ENCODE peak calls at places on chromosomes 1 and 21, in seven cellular contexts. G is neural crest cell; N is CD8-positive, alpha-beta memory T cell; A is hippocampal formation; I is frontal cortex; L is NCI-H460; Y is activated naive CD4-positive, alpha-beta T cell. P is an unnamed sample.
A peak's percentile ranks its signal among the peaks of the same experiment; 100 is the strongest.

GRCh38 chr1:155012052-155012546 is 9.5 kb downstream of the ZBTB7B start:
- DNase-seq in G (no peak), N (no peak), A (peak; percentile 77), I (peak; percentile 74), L (peak; percentile 59), Y (no peak), P (peak; percentile 86)

GRCh38 chr1:209667103-209667502 is 8.1 kb upstream of the G0S2 start:
- DNase-seq in G (no peak), N (no peak), A (no peak), I (no peak), L (no peak), Y (no peak), P (no peak)

GRCh38 chr21:40179167-40179566 is 311.9 kb downstream of the PCP4 start:
- DNase-seq in G (no peak), N (no peak), A (no peak), I (no peak), L (no peak), Y (no peak), P (no peak)

GRCh38 chr21:46297311-46298082 is 11.4 kb downstream of the YBEY start:
- DNase-seq in G (no peak), N (no peak), A (no peak), I (no peak), L (no peak), Y (no peak), P (no peak)

GRCh38 chr1:1778827-1779675 is 781 bp upstream of the NADK start:
- DNase-seq in G (no peak), N (peak; percentile 75), A (peak; percentile 50), I (peak; percentile 66), L (no peak), Y (no peak), P (peak; percentile 28)

GRCh38 chr1:101309334-101310221 is 72.8 kb downstream of the S1PR1 start:
- DNase-seq in G (peak; percentile 75), N (peak; percentile 91), A (peak; percentile 37), I (peak; percentile 14), L (peak; percentile 11), Y (peak; percentile 18), P (peak; percentile 18)

GRCh38 chr1:94925561-94926364 is 1.1 kb downstream of the CNN3 start:
- DNase-seq in G (peak; percentile 81), N (no peak), A (peak; percentile 74), I (peak; percentile 59), L (peak; percentile 26), Y (no peak), P (peak; percentile 33)

GRCh38 chr1:228088586-228089498 is 6.3 kb downstream of the ARF1 start:
- DNase-seq in G (no peak), N (no peak), A (no peak), I (no peak), L (no peak), Y (no peak), P (no peak)

GRCh38 chr1:108079550-108079949 is 114.6 kb upstream of the VAV3 start:
- DNase-seq in G (no peak), N (peak; percentile 48), A (no peak), I (no peak), L (no peak), Y (no peak), P (no peak)

GRCh38 chr1:188022661-188023060 is 1193.9 kb downstream of the PLA2G4A start:
- DNase-seq in G (no peak), N (no peak), A (no peak), I (no peak), L (no peak), Y (no peak), P (no peak)

GRCh38 chr1:231053493-231054162 is 13.6 kb upstream of the FAM89A start:
- DNase-seq in G (no peak), N (no peak), A (peak; percentile 16), I (no peak), L (no peak), Y (no peak), P (no peak)

GRCh38 chr1:186225089-186225488 is 150.0 kb downstream of the TPR start:
- DNase-seq in G (no peak), N (no peak), A (no peak), I (no peak), L (no peak), Y (no peak), P (no peak)

GRCh38 chr1:119310301-119310700 is 58.3 kb upstream of the HAO2 start:
- DNase-seq in G (no peak), N (no peak), A (no peak), I (no peak), L (no peak), Y (no peak), P (no peak)

GRCh38 chr1:199041173-199041914 is 402.5 kb downstream of the PTPRC start:
- DNase-seq in G (no peak), N (peak; percentile 24), A (no peak), I (no peak), L (no peak), Y (no peak), P (no peak)

GRCh38 chr1:101003012-101003650 is 22.5 kb downstream of the DPH5 start:
- DNase-seq in G (no peak), N (no peak), A (no peak), I (no peak), L (no peak), Y (no peak), P (no peak)

GRCh38 chr1:56508523-56508983 is 70.8 kb downstream of the PLPP3 start:
- DNase-seq in G (no peak), N (no peak), A (no peak), I (no peak), L (no peak), Y (no peak), P (no peak)

GRCh38 chr1:177746168-177746567 is 223.7 kb downstream of the SEC16B start:
- DNase-seq in G (no peak), N (no peak), A (no peak), I (no peak), L (no peak), Y (no peak), P (no peak)